ENCODE peak calls at places on chromosome 6, in ten cellular contexts. One of them, this sample, is unnamed.

GRCh38 chr6:166784691-166785090 is 157.6 kb upstream of the RPS6KA2 start:
- DNase-seq in keratinocyte: no peak
- DNase-seq in fibroblast of lung: no peak
- DNase-seq in endothelial cell of umbilical vein: no peak
- DNase-seq in GM23248: peak; percentile 64
- DNase-seq in mammary epithelial cell: no peak
- DNase-seq in MM.1S: no peak
- DNase-seq in neural progenitor cell: no peak
- DNase-seq in HCT116: no peak
- DNase-seq in PC-3: peak; percentile 13
- DNase-seq in this sample: no peak

GRCh38 chr6:162638931-162639574 is 88.5 kb downstream of the PRKN start:
- DNase-seq in keratinocyte: no peak
- DNase-seq in fibroblast of lung: no peak
- DNase-seq in endothelial cell of umbilical vein: no peak
- DNase-seq in GM23248: no peak
- DNase-seq in mammary epithelial cell: no peak
- DNase-seq in MM.1S: no peak
- DNase-seq in neural progenitor cell: no peak
- DNase-seq in HCT116: no peak
- DNase-seq in PC-3: no peak
- DNase-seq in this sample: no peak

GRCh38 chr6:156563710-156564109 is 213.5 kb upstream of the ARID1B start:
- DNase-seq in keratinocyte: no peak
- DNase-seq in fibroblast of lung: no peak
- DNase-seq in endothelial cell of umbilical vein: no peak
- DNase-seq in GM23248: no peak
- DNase-seq in mammary epithelial cell: no peak
- DNase-seq in MM.1S: no peak
- DNase-seq in neural progenitor cell: peak; percentile 11
- DNase-seq in HCT116: no peak
- DNase-seq in PC-3: no peak
- DNase-seq in this sample: no peak

GRCh38 chr6:73308712-73309533 is 45.2 kb downstream of the DPPA5 start:
- DNase-seq in keratinocyte: no peak
- DNase-seq in fibroblast of lung: peak; percentile 27
- DNase-seq in endothelial cell of umbilical vein: peak; percentile 4
- DNase-seq in GM23248: no peak
- DNase-seq in mammary epithelial cell: peak; percentile 50
- DNase-seq in MM.1S: no peak
- DNase-seq in neural progenitor cell: peak; percentile 58
- DNase-seq in HCT116: peak; percentile 21
- DNase-seq in PC-3: peak; percentile 39
- DNase-seq in this sample: no peak

GRCh38 chr6:131476362-131476761 is 96.7 kb upstream of the ARG1 start:
- DNase-seq in keratinocyte: no peak
- DNase-seq in fibroblast of lung: no peak
- DNase-seq in endothelial cell of umbilical vein: no peak
- DNase-seq in GM23248: no peak
- DNase-seq in mammary epithelial cell: no peak
- DNase-seq in MM.1S: no peak
- DNase-seq in neural progenitor cell: no peak
- DNase-seq in HCT116: no peak
- DNase-seq in PC-3: no peak
- DNase-seq in this sample: no peak

GRCh38 chr6:1619666-1620503 is 10.2 kb downstream of the FOXC1 start:
- DNase-seq in keratinocyte: no peak
- DNase-seq in fibroblast of lung: no peak
- DNase-seq in endothelial cell of umbilical vein: peak; percentile 61
- DNase-seq in GM23248: peak; percentile 59
- DNase-seq in mammary epithelial cell: no peak
- DNase-seq in MM.1S: no peak
- DNase-seq in neural progenitor cell: peak; percentile 77
- DNase-seq in HCT116: no peak
- DNase-seq in PC-3: no peak
- DNase-seq in this sample: no peak

GRCh38 chr6:3421763-3422456 is 34.9 kb downstream of the SLC22A23 start:
- DNase-seq in keratinocyte: no peak
- DNase-seq in fibroblast of lung: peak; percentile 83
- DNase-seq in endothelial cell of umbilical vein: peak; percentile 85
- DNase-seq in GM23248: peak; percentile 94
- DNase-seq in mammary epithelial cell: peak; percentile 49
- DNase-seq in MM.1S: no peak
- DNase-seq in neural progenitor cell: no peak
- DNase-seq in HCT116: no peak
- DNase-seq in PC-3: peak; percentile 64
- DNase-seq in this sample: no peak

GRCh38 chr6:87251725-87252124 is 70.7 kb upstream of the SMIM8 start:
- DNase-seq in keratinocyte: no peak
- DNase-seq in fibroblast of lung: no peak
- DNase-seq in endothelial cell of umbilical vein: no peak
- DNase-seq in GM23248: no peak
- DNase-seq in mammary epithelial cell: no peak
- DNase-seq in MM.1S: no peak
- DNase-seq in neural progenitor cell: no peak
- DNase-seq in HCT116: no peak
- DNase-seq in PC-3: no peak
- DNase-seq in this sample: no peak

GRCh38 chr6:125749864-125750691 is 646 bp downstream of the HEY2 start:
- DNase-seq in keratinocyte: no peak
- DNase-seq in fibroblast of lung: no peak
- DNase-seq in endothelial cell of umbilical vein: no peak
- DNase-seq in GM23248: no peak
- DNase-seq in mammary epithelial cell: no peak
- DNase-seq in MM.1S: peak; percentile 42
- DNase-seq in neural progenitor cell: peak; percentile 53
- DNase-seq in HCT116: no peak
- DNase-seq in PC-3: no peak
- DNase-seq in this sample: no peak

GRCh38 chr6:125746731-125747588 is 2.5 kb upstream of the HEY2 start:
- DNase-seq in keratinocyte: no peak
- DNase-seq in fibroblast of lung: peak; percentile 45
- DNase-seq in endothelial cell of umbilical vein: peak; percentile 47
- DNase-seq in GM23248: peak; percentile 50
- DNase-seq in mammary epithelial cell: peak; percentile 14
- DNase-seq in MM.1S: peak; percentile 94
- DNase-seq in neural progenitor cell: peak; percentile 93
- DNase-seq in HCT116: no peak
- DNase-seq in PC-3: peak; percentile 7
- DNase-seq in this sample: no peak

GRCh38 chr6:125749112-125749863 is at the start of gene HEY2:
- DNase-seq in keratinocyte: peak; percentile 7
- DNase-seq in fibroblast of lung: peak; percentile 83
- DNase-seq in endothelial cell of umbilical vein: peak; percentile 83
- DNase-seq in GM23248: peak; percentile 96
- DNase-seq in mammary epithelial cell: peak; percentile 86
- DNase-seq in MM.1S: peak; percentile 95
- DNase-seq in neural progenitor cell: peak; percentile 95
- DNase-seq in HCT116: peak; percentile 45
- DNase-seq in PC-3: peak; percentile 69
- DNase-seq in this sample: no peak

GRCh38 chr6:125747589-125748533 is 1.6 kb upstream of the HEY2 start:
- DNase-seq in keratinocyte: peak; percentile 13
- DNase-seq in fibroblast of lung: no peak
- DNase-seq in endothelial cell of umbilical vein: no peak
- DNase-seq in GM23248: peak; percentile 52
- DNase-seq in mammary epithelial cell: peak; percentile 48
- DNase-seq in MM.1S: peak; percentile 87
- DNase-seq in neural progenitor cell: peak; percentile 69
- DNase-seq in HCT116: no peak
- DNase-seq in PC-3: no peak
- DNase-seq in this sample: no peak

GRCh38 chr6:125748534-125749111 is 809 bp upstream of the HEY2 start:
- DNase-seq in keratinocyte: no peak
- DNase-seq in fibroblast of lung: peak; percentile 20
- DNase-seq in endothelial cell of umbilical vein: peak; percentile 35
- DNase-seq in GM23248: peak; percentile 49
- DNase-seq in mammary epithelial cell: peak; percentile 29
- DNase-seq in MM.1S: no peak
- DNase-seq in neural progenitor cell: peak; percentile 29
- DNase-seq in HCT116: no peak
- DNase-seq in PC-3: peak; percentile 11
- DNase-seq in this sample: no peak
- TF ChIP-seq EZH2 in keratinocyte: peak; percentile 92
- TF ChIP-seq EZH2 in fibroblast of lung: no peak
- TF ChIP-seq EZH2 in endothelial cell of umbilical vein: no peak
- TF ChIP-seq EZH2 in GM23248: peak; percentile 100
- TF ChIP-seq EZH2 in mammary epithelial cell: peak; percentile 90
- TF ChIP-seq EZH2 in MM.1S: no peak
- TF ChIP-seq EZH2 in neural progenitor cell: no peak
- TF ChIP-seq EZH2 in HCT116: no peak
- TF ChIP-seq EZH2 in PC-3: no peak
- TF ChIP-seq EZH2 in this sample: no peak

DNA sequence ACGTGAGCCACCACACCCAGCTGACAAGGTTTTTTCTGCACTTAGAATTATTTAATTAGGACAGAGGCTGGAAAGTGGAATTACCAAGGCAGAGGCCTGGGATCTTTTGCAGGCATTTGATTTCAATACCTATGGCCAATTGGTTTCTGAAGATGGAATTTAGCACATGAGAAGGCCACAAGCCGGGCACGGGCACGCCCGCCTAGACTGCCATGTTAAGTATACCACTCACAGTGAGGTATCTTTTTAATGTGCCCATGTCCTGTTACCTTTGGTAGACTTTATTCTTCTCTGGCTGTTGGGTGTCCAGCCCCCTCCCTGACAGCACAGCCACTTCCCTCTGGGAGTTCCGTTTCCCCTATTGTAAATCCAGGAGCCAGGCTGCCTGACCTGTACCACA is 18.0 kb upstream of the TAF8 start:
- DNase-seq in keratinocyte: no peak
- DNase-seq in fibroblast of lung: no peak
- DNase-seq in endothelial cell of umbilical vein: no peak
- DNase-seq in GM23248: no peak
- DNase-seq in mammary epithelial cell: no peak
- DNase-seq in MM.1S: no peak
- DNase-seq in neural progenitor cell: no peak
- DNase-seq in HCT116: no peak
- DNase-seq in PC-3: no peak
- DNase-seq in this sample: no peak
- H3K9ac ChIP-seq in keratinocyte: no peak overlapping the region
- H3K9ac ChIP-seq in fibroblast of lung: no peak overlapping the region
- H3K9ac ChIP-seq in endothelial cell of umbilical vein: no peak overlapping the region
- H3K9ac ChIP-seq in GM23248: no peak overlapping the region
- H3K9ac ChIP-seq in mammary epithelial cell: no peak overlapping the region
- H3K9ac ChIP-seq in MM.1S: no peak overlapping the region
- H3K9ac ChIP-seq in neural progenitor cell: no peak overlapping the region
- H3K9ac ChIP-seq in HCT116: no peak overlapping the region
- H3K9ac ChIP-seq in PC-3: no peak overlapping the region
- H3K9ac ChIP-seq in this sample: no peak overlapping the region

GRCh38 chr6:31010393-31011060 is at the start of gene MUC22:
- DNase-seq in keratinocyte: no peak
- DNase-seq in fibroblast of lung: peak; percentile 80
- DNase-seq in endothelial cell of umbilical vein: no peak
- DNase-seq in GM23248: peak; percentile 51
- DNase-seq in mammary epithelial cell: peak; percentile 69
- DNase-seq in MM.1S: no peak
- DNase-seq in neural progenitor cell: no peak
- DNase-seq in HCT116: no peak
- DNase-seq in PC-3: peak; percentile 66
- DNase-seq in this sample: no peak

GRCh38 chr6:31005249-31006020 is 4.8 kb upstream of the MUC22 start:
- DNase-seq in keratinocyte: no peak
- DNase-seq in fibroblast of lung: peak; percentile 11
- DNase-seq in endothelial cell of umbilical vein: peak; percentile 51
- DNase-seq in GM23248: no peak
- DNase-seq in mammary epithelial cell: no peak
- DNase-seq in MM.1S: no peak
- DNase-seq in neural progenitor cell: no peak
- DNase-seq in HCT116: no peak
- DNase-seq in PC-3: no peak
- DNase-seq in this sample: no peak

GRCh38 chr6:31009731-31010130 is 543 bp upstream of the MUC22 start:
- DNase-seq in keratinocyte: no peak
- DNase-seq in fibroblast of lung: no peak
- DNase-seq in endothelial cell of umbilical vein: no peak
- DNase-seq in GM23248: no peak
- DNase-seq in mammary epithelial cell: no peak
- DNase-seq in MM.1S: no peak
- DNase-seq in neural progenitor cell: no peak
- DNase-seq in HCT116: no peak
- DNase-seq in PC-3: peak; percentile 87
- DNase-seq in this sample: no peak

GRCh38 chr6:31008165-31008564 is 2.1 kb upstream of the MUC22 start:
- DNase-seq in keratinocyte: no peak
- DNase-seq in fibroblast of lung: no peak
- DNase-seq in endothelial cell of umbilical vein: no peak
- DNase-seq in GM23248: no peak
- DNase-seq in mammary epithelial cell: no peak
- DNase-seq in MM.1S: no peak
- DNase-seq in neural progenitor cell: no peak
- DNase-seq in HCT116: no peak
- DNase-seq in PC-3: no peak
- DNase-seq in this sample: no peak

DNA sequence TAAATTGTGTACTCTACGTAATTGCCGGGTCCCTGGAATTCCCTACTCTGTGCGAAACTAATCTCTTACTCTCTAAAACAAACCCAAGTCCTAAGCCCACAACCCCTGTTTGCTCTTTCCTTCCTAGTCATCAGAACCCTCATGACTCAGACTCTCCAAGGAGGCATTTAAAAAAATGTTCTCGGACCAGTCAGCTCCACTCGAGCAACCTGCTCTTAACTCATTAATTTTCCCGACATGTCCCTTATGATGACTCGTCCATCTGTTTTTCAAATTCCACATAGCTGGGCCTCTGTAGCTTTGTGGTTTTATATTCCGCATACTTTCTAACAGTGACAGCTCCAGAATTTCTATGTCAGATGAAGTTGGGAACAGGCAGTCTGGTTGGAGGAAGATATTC is 2.6 kb upstream of the MUC22 start:
- DNase-seq in keratinocyte: no peak
- DNase-seq in fibroblast of lung: peak; percentile 98
- DNase-seq in endothelial cell of umbilical vein: peak; percentile 15
- DNase-seq in GM23248: peak; percentile 66
- DNase-seq in mammary epithelial cell: peak; percentile 76
- DNase-seq in MM.1S: no peak
- DNase-seq in neural progenitor cell: no peak
- DNase-seq in HCT116: no peak
- DNase-seq in PC-3: peak; percentile 97
- DNase-seq in this sample: no peak
- TF ChIP-seq EZH2 in keratinocyte: no peak
- TF ChIP-seq EZH2 in fibroblast of lung: no peak
- TF ChIP-seq EZH2 in endothelial cell of umbilical vein: no peak
- TF ChIP-seq EZH2 in GM23248: no peak
- TF ChIP-seq EZH2 in mammary epithelial cell: no peak
- TF ChIP-seq EZH2 in MM.1S: no peak
- TF ChIP-seq EZH2 in neural progenitor cell: no peak
- TF ChIP-seq EZH2 in HCT116: no peak
- TF ChIP-seq EZH2 in PC-3: no peak
- TF ChIP-seq EZH2 in this sample: no peak

GRCh38 chr6:39363280-39363679 is 40.8 kb upstream of the KCNK16 start:
- DNase-seq in keratinocyte: no peak
- DNase-seq in fibroblast of lung: no peak
- DNase-seq in endothelial cell of umbilical vein: no peak
- DNase-seq in GM23248: no peak
- DNase-seq in mammary epithelial cell: no peak
- DNase-seq in MM.1S: no peak
- DNase-seq in neural progenitor cell: no peak
- DNase-seq in HCT116: no peak
- DNase-seq in PC-3: no peak
- DNase-seq in this sample: no peak

GRCh38 chr6:39362487-39362865 is 40.0 kb upstream of the KCNK16 start:
- DNase-seq in keratinocyte: no peak
- DNase-seq in fibroblast of lung: no peak
- DNase-seq in endothelial cell of umbilical vein: no peak
- DNase-seq in GM23248: peak; percentile 70
- DNase-seq in mammary epithelial cell: no peak
- DNase-seq in MM.1S: peak; percentile 11
- DNase-seq in neural progenitor cell: peak; percentile 73
- DNase-seq in HCT116: no peak
- DNase-seq in PC-3: peak; percentile 11
- DNase-seq in this sample: peak; percentile 65

GRCh38 chr6:39360378-39360777 is 37.9 kb upstream of the KCNK16 start:
- DNase-seq in keratinocyte: no peak
- DNase-seq in fibroblast of lung: no peak
- DNase-seq in endothelial cell of umbilical vein: no peak
- DNase-seq in GM23248: no peak
- DNase-seq in mammary epithelial cell: no peak
- DNase-seq in MM.1S: no peak
- DNase-seq in neural progenitor cell: no peak
- DNase-seq in HCT116: no peak
- DNase-seq in PC-3: no peak
- DNase-seq in this sample: no peak

GRCh38 chr6:39365281-39366074 is 43.0 kb upstream of the KCNK16 start:
- DNase-seq in keratinocyte: no peak
- DNase-seq in fibroblast of lung: peak; percentile 75
- DNase-seq in endothelial cell of umbilical vein: no peak
- DNase-seq in GM23248: peak; percentile 88
- DNase-seq in mammary epithelial cell: peak; percentile 51
- DNase-seq in MM.1S: no peak
- DNase-seq in neural progenitor cell: no peak
- DNase-seq in HCT116: no peak
- DNase-seq in PC-3: peak; percentile 48
- DNase-seq in this sample: no peak

DNA sequence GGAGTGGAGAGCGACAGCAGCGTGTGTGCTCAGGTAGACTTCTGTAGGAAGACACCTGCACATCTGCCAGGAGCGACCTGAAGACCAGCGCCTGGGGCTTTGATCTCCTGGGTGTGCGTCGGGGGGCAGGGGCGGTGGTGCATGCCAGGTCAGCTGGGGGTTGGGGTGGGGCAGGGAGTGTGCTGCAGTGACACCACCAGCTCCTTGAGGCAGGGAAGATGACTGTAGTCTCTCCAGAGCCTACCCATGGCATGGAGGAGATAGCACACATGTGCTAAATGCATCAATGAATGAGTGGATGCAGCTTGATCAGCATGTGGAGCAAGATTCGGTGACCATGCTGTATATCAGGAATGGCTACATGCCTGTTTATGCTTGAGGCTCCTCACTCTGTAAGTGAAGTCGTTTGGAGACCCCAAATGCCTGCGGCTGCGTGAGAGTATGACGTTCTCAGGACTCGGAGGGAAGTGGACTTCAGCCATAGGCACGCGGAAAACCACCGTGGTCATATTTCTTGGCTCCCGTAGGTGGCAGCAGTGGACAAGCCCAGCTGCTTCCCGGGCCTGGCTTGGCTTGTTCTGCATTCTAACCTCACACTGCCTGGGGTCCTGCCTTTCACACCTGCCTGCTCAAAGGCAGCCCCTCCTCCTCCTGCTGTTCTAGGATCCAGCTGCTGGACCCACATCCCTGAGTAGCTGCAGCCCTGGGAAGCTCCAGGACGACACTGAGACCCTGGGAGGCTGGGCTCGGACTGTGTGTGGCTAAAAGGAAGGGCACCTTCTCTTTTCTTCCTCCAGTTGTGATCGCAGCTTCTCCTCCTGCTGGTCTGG is 39.4 kb upstream of the KCNK16 start:
- DNase-seq in keratinocyte: no peak
- DNase-seq in fibroblast of lung: peak; percentile 56
- DNase-seq in endothelial cell of umbilical vein: peak; percentile 53
- DNase-seq in GM23248: peak; percentile 86
- DNase-seq in mammary epithelial cell: peak; percentile 44
- DNase-seq in MM.1S: peak; percentile 69
- DNase-seq in neural progenitor cell: peak; percentile 86
- DNase-seq in HCT116: peak; percentile 48
- DNase-seq in PC-3: peak; percentile 68
- DNase-seq in this sample: no peak
- H3K9ac ChIP-seq in keratinocyte: no peak overlapping the region
- H3K9ac ChIP-seq in fibroblast of lung: no peak overlapping the region
- H3K9ac ChIP-seq in endothelial cell of umbilical vein: no peak overlapping the region
- H3K9ac ChIP-seq in GM23248: no peak overlapping the region
- H3K9ac ChIP-seq in mammary epithelial cell: no peak overlapping the region
- H3K9ac ChIP-seq in MM.1S: no peak overlapping the region
- H3K9ac ChIP-seq in neural progenitor cell: no peak overlapping the region
- H3K9ac ChIP-seq in HCT116: no peak overlapping the region
- H3K9ac ChIP-seq in PC-3: no peak overlapping the region
- H3K9ac ChIP-seq in this sample: no peak overlapping the region